ENCODE peak calls at places on chromosomes 7 and 10, in five cellular contexts. One of them, this sample, is unnamed.
A peak's percentile ranks its signal among the peaks of the same experiment; 100 is the strongest.

GRCh38 chr10:97773096-97773495 is 1.3 kb upstream of the SFRP5 start:
- DNase-seq in fibroblast of gingiva: no peak
- DNase-seq in NCI-H1417: no peak
- DNase-seq in HuH-7.5: no peak
- DNase-seq in NCI-H446 treated with DMSO at 0.1 percent for 48 hours: no peak
- DNase-seq in this sample: no peak

GRCh38 chr7:85950418-85950817 is 693.3 kb upstream of the GRM3 start:
- DNase-seq in HuH-7.5: no peak
- DNase-seq in NCI-H1417: no peak
- DNase-seq in fibroblast of gingiva: no peak
- DNase-seq in NCI-H446 treated with DMSO at 0.1 percent for 48 hours: no peak
- DNase-seq in this sample: no peak

GRCh38 chr10:96267234-96267705 is 4.1 kb downstream of the BLNK start:
- DNase-seq in fibroblast of gingiva: no peak
- DNase-seq in NCI-H1417: no peak
- DNase-seq in NCI-H446 treated with DMSO at 0.1 percent for 48 hours: no peak
- DNase-seq in HuH-7.5: no peak
- DNase-seq in this sample: no peak

GRCh38 chr10:51198170-51198569 is 123.9 kb downstream of the PRKG1 start:
- DNase-seq in HuH-7.5: no peak
- DNase-seq in NCI-H1417: no peak
- DNase-seq in fibroblast of gingiva: no peak
- DNase-seq in NCI-H446 treated with DMSO at 0.1 percent for 48 hours: no peak
- DNase-seq in this sample: no peak

GRCh38 chr7:87506243-87507180 is 31.0 kb upstream of the ABCB4 start:
- DNase-seq in NCI-H1417: no peak
- DNase-seq in NCI-H446 treated with DMSO at 0.1 percent for 48 hours: no peak
- DNase-seq in HuH-7.5: no peak
- DNase-seq in fibroblast of gingiva: peak; percentile 18
- DNase-seq in this sample: peak; percentile 61

GRCh38 chr10:58299580-58299979 is 30.6 kb downstream of the CISD1 start:
- DNase-seq in HuH-7.5: peak; percentile 16
- DNase-seq in NCI-H446 treated with DMSO at 0.1 percent for 48 hours: peak; percentile 0
- DNase-seq in NCI-H1417: peak; percentile 50
- DNase-seq in fibroblast of gingiva: peak; percentile 29
- DNase-seq in this sample: peak; percentile 66

GRCh38 chr10:88521806-88522205 is 61.3 kb downstream of the RNLS start:
- DNase-seq in HuH-7.5: no peak
- DNase-seq in NCI-H446 treated with DMSO at 0.1 percent for 48 hours: no peak
- DNase-seq in fibroblast of gingiva: peak; percentile 40
- DNase-seq in NCI-H1417: no peak
- DNase-seq in this sample: no peak

GRCh38 chr10:62075414-62075813 is 173.9 kb downstream of the ARID5B start:
- DNase-seq in HuH-7.5: no peak
- DNase-seq in fibroblast of gingiva: no peak
- DNase-seq in NCI-H446 treated with DMSO at 0.1 percent for 48 hours: no peak
- DNase-seq in NCI-H1417: no peak
- DNase-seq in this sample: no peak

GRCh38 chr10:93165367-93165766 is 91.7 kb downstream of the CYP26A1 start:
- DNase-seq in HuH-7.5: no peak
- DNase-seq in NCI-H1417: no peak
- DNase-seq in fibroblast of gingiva: peak; percentile 4
- DNase-seq in NCI-H446 treated with DMSO at 0.1 percent for 48 hours: no peak
- DNase-seq in this sample: no peak

GRCh38 chr10:114337510-114338462 is 66.5 kb downstream of the AFAP1L2 start:
- DNase-seq in HuH-7.5: no peak
- DNase-seq in fibroblast of gingiva: no peak
- DNase-seq in NCI-H446 treated with DMSO at 0.1 percent for 48 hours: no peak
- DNase-seq in NCI-H1417: no peak
- DNase-seq in this sample: no peak

GRCh38 chr7:92810242-92810611 is 26.1 kb downstream of the CDK6 start:
- DNase-seq in fibroblast of gingiva: no peak
- DNase-seq in NCI-H446 treated with DMSO at 0.1 percent for 48 hours: no peak
- DNase-seq in NCI-H1417: no peak
- DNase-seq in HuH-7.5: no peak
- DNase-seq in this sample: no peak

GRCh38 chr10:1664565-1664964 is 72.8 kb downstream of the ADARB2 start:
- DNase-seq in NCI-H1417: no peak
- DNase-seq in NCI-H446 treated with DMSO at 0.1 percent for 48 hours: no peak
- DNase-seq in HuH-7.5: no peak
- DNase-seq in fibroblast of gingiva: no peak
- DNase-seq in this sample: no peak

This sample was measured in WERI-Rb-1.